ENCODE peak calls at places on chromosomes 2 and 18, in nine cellular contexts. One of them, this sample, is unnamed.

GRCh38 chr2:74947703-74948102 is 10.7 kb upstream of the POLE4 start:
- DNase-seq in cardiac fibroblast: no peak
- DNase-seq in NCI-H1092: no peak
- DNase-seq in NCI-H748 treated with DMSO at 0.1 percent for 48 hours: no peak
- DNase-seq in tibial artery: no peak
- DNase-seq in non-pigmented ciliary epithelial cell: no peak
- DNase-seq in adrenal gland: no peak
- DNase-seq in hepatic stellate cell: no peak
- DNase-seq in nucleus accumbens: no peak
- DNase-seq in this sample: no peak

GRCh38 chr2:32172870-32173269 is 7.2 kb downstream of the SLC30A6 start:
- DNase-seq in tibial artery: no peak
- DNase-seq in NCI-H748 treated with DMSO at 0.1 percent for 48 hours: no peak
- DNase-seq in non-pigmented ciliary epithelial cell: no peak
- DNase-seq in hepatic stellate cell: no peak
- DNase-seq in adrenal gland: no peak
- DNase-seq in nucleus accumbens: no peak
- DNase-seq in cardiac fibroblast: peak
- DNase-seq in NCI-H1092: no peak
- DNase-seq in this sample: no peak

GRCh38 chr2:149595069-149595963 is 7.7 kb upstream of the MMADHC start:
- DNase-seq in non-pigmented ciliary epithelial cell: no peak
- DNase-seq in NCI-H1092: no peak
- DNase-seq in nucleus accumbens: no peak
- DNase-seq in hepatic stellate cell: no peak
- DNase-seq in NCI-H748 treated with DMSO at 0.1 percent for 48 hours: no peak
- DNase-seq in tibial artery: no peak
- DNase-seq in cardiac fibroblast: peak
- DNase-seq in adrenal gland: no peak
- DNase-seq in this sample: no peak

GRCh38 chr2:233072838-233073237 is 12.7 kb downstream of the INPP5D start:
- DNase-seq in tibial artery: no peak
- DNase-seq in non-pigmented ciliary epithelial cell: no peak
- DNase-seq in hepatic stellate cell: no peak
- DNase-seq in NCI-H1092: no peak
- DNase-seq in cardiac fibroblast: no peak
- DNase-seq in adrenal gland: no peak
- DNase-seq in nucleus accumbens: no peak
- DNase-seq in NCI-H748 treated with DMSO at 0.1 percent for 48 hours: no peak
- DNase-seq in this sample: no peak

GRCh38 chr2:123500988-123501387 is 524.1 kb upstream of the CNTNAP5 start:
- DNase-seq in adrenal gland: no peak
- DNase-seq in nucleus accumbens: no peak
- DNase-seq in tibial artery: no peak
- DNase-seq in NCI-H1092: no peak
- DNase-seq in NCI-H748 treated with DMSO at 0.1 percent for 48 hours: no peak
- DNase-seq in non-pigmented ciliary epithelial cell: no peak
- DNase-seq in hepatic stellate cell: no peak
- DNase-seq in cardiac fibroblast: no peak
- DNase-seq in this sample: no peak

GRCh38 chr2:172606285-172606684 is 50.4 kb downstream of the PDK1 start:
- DNase-seq in adrenal gland: no peak
- DNase-seq in non-pigmented ciliary epithelial cell: no peak
- DNase-seq in tibial artery: no peak
- DNase-seq in hepatic stellate cell: no peak
- DNase-seq in NCI-H1092: no peak
- DNase-seq in cardiac fibroblast: no peak
- DNase-seq in NCI-H748 treated with DMSO at 0.1 percent for 48 hours: no peak
- DNase-seq in nucleus accumbens: no peak
- DNase-seq in this sample: no peak

GRCh38 chr2:29106980-29107388 is 8.2 kb upstream of the CLIP4 start:
- DNase-seq in NCI-H1092: no peak
- DNase-seq in hepatic stellate cell: no peak
- DNase-seq in NCI-H748 treated with DMSO at 0.1 percent for 48 hours: no peak
- DNase-seq in tibial artery: no peak
- DNase-seq in non-pigmented ciliary epithelial cell: no peak
- DNase-seq in nucleus accumbens: peak
- DNase-seq in adrenal gland: no peak
- DNase-seq in cardiac fibroblast: peak
- DNase-seq in this sample: no peak

GRCh38 chr2:227460079-227460485 is 11.9 kb upstream of the AGFG1 start:
- DNase-seq in cardiac fibroblast: peak
- DNase-seq in nucleus accumbens: no peak
- DNase-seq in non-pigmented ciliary epithelial cell: no peak
- DNase-seq in tibial artery: no peak
- DNase-seq in adrenal gland: peak
- DNase-seq in hepatic stellate cell: peak
- DNase-seq in NCI-H748 treated with DMSO at 0.1 percent for 48 hours: no peak
- DNase-seq in NCI-H1092: no peak
- DNase-seq in this sample: no peak

GRCh38 chr2:98026927-98027522 is 31.3 kb upstream of the TMEM131 start:
- DNase-seq in adrenal gland: no peak
- DNase-seq in non-pigmented ciliary epithelial cell: no peak
- DNase-seq in NCI-H748 treated with DMSO at 0.1 percent for 48 hours: no peak
- DNase-seq in nucleus accumbens: no peak
- DNase-seq in cardiac fibroblast: no peak
- DNase-seq in tibial artery: no peak
- DNase-seq in hepatic stellate cell: no peak
- DNase-seq in NCI-H1092: no peak
- DNase-seq in this sample: no peak

GRCh38 chr2:98448441-98449145 is 3.9 kb downstream of the INPP4A start:
- DNase-seq in tibial artery: no peak
- DNase-seq in hepatic stellate cell: no peak
- DNase-seq in NCI-H748 treated with DMSO at 0.1 percent for 48 hours: no peak
- DNase-seq in NCI-H1092: no peak
- DNase-seq in adrenal gland: no peak
- DNase-seq in non-pigmented ciliary epithelial cell: no peak
- DNase-seq in cardiac fibroblast: no peak
- DNase-seq in nucleus accumbens: no peak
- DNase-seq in this sample: no peak

GRCh38 chr2:53939656-53940055 is 31.1 kb downstream of the PSME4 start:
- DNase-seq in nucleus accumbens: no peak
- DNase-seq in tibial artery: no peak
- DNase-seq in cardiac fibroblast: peak
- DNase-seq in hepatic stellate cell: no peak
- DNase-seq in NCI-H748 treated with DMSO at 0.1 percent for 48 hours: no peak
- DNase-seq in NCI-H1092: no peak
- DNase-seq in non-pigmented ciliary epithelial cell: peak
- DNase-seq in adrenal gland: no peak
- DNase-seq in this sample: no peak

GRCh38 chr2:168434164-168434563 is 21.9 kb upstream of the CERS6 start:
- DNase-seq in NCI-H1092: peak
- DNase-seq in NCI-H748 treated with DMSO at 0.1 percent for 48 hours: peak
- DNase-seq in adrenal gland: peak
- DNase-seq in tibial artery: peak
- DNase-seq in hepatic stellate cell: no peak
- DNase-seq in non-pigmented ciliary epithelial cell: no peak
- DNase-seq in nucleus accumbens: no peak
- DNase-seq in cardiac fibroblast: no peak
- DNase-seq in this sample: no peak

GRCh38 chr2:228987441-228988155 is 283.5 kb downstream of the PID1 start:
- DNase-seq in NCI-H748 treated with DMSO at 0.1 percent for 48 hours: no peak
- DNase-seq in non-pigmented ciliary epithelial cell: no peak
- DNase-seq in tibial artery: no peak
- DNase-seq in adrenal gland: peak
- DNase-seq in nucleus accumbens: no peak
- DNase-seq in hepatic stellate cell: no peak
- DNase-seq in cardiac fibroblast: no peak
- DNase-seq in NCI-H1092: no peak
- DNase-seq in this sample: no peak

GRCh38 chr2:73901143-73901542 is 8.3 kb downstream of the ACTG2 start:
- DNase-seq in cardiac fibroblast: no peak
- DNase-seq in nucleus accumbens: no peak
- DNase-seq in non-pigmented ciliary epithelial cell: no peak
- DNase-seq in adrenal gland: no peak
- DNase-seq in NCI-H748 treated with DMSO at 0.1 percent for 48 hours: no peak
- DNase-seq in NCI-H1092: no peak
- DNase-seq in hepatic stellate cell: no peak
- DNase-seq in tibial artery: no peak
- DNase-seq in this sample: no peak

GRCh38 chr2:106839849-106840595 is 45.9 kb downstream of the ST6GAL2 start:
- DNase-seq in non-pigmented ciliary epithelial cell: no peak
- DNase-seq in tibial artery: no peak
- DNase-seq in adrenal gland: no peak
- DNase-seq in hepatic stellate cell: no peak
- DNase-seq in NCI-H1092: peak
- DNase-seq in nucleus accumbens: peak
- DNase-seq in cardiac fibroblast: no peak
- DNase-seq in NCI-H748 treated with DMSO at 0.1 percent for 48 hours: peak
- DNase-seq in this sample: no peak

GRCh38 chr2:27583390-27583915 is 611 bp downstream of the ZNF512 start:
- DNase-seq in tibial artery: no peak
- DNase-seq in NCI-H748 treated with DMSO at 0.1 percent for 48 hours: no peak
- DNase-seq in NCI-H1092: no peak
- DNase-seq in hepatic stellate cell: no peak
- DNase-seq in nucleus accumbens: no peak
- DNase-seq in adrenal gland: no peak
- DNase-seq in cardiac fibroblast: peak
- DNase-seq in non-pigmented ciliary epithelial cell: no peak
- DNase-seq in this sample: no peak

GRCh38 chr18:8661754-8662573 is 43.4 kb upstream of the MTCL1 start:
- DNase-seq in adrenal gland: no peak
- DNase-seq in NCI-H1092: peak
- DNase-seq in nucleus accumbens: no peak
- DNase-seq in cardiac fibroblast: peak
- DNase-seq in tibial artery: no peak
- DNase-seq in non-pigmented ciliary epithelial cell: no peak
- DNase-seq in hepatic stellate cell: peak
- DNase-seq in NCI-H748 treated with DMSO at 0.1 percent for 48 hours: peak
- DNase-seq in this sample: no peak

GRCh38 chr2:8542381-8543064 is 139.3 kb upstream of the ID2 start:
- DNase-seq in NCI-H1092: no peak
- DNase-seq in tibial artery: no peak
- DNase-seq in adrenal gland: no peak
- DNase-seq in non-pigmented ciliary epithelial cell: no peak
- DNase-seq in cardiac fibroblast: no peak
- DNase-seq in nucleus accumbens: no peak
- DNase-seq in NCI-H748 treated with DMSO at 0.1 percent for 48 hours: no peak
- DNase-seq in hepatic stellate cell: no peak
- DNase-seq in this sample: no peak

GRCh38 chr2:9205963-9206948 is at the start of gene ASAP2:
- DNase-seq in nucleus accumbens: no peak
- DNase-seq in adrenal gland: peak
- DNase-seq in tibial artery: peak
- DNase-seq in NCI-H748 treated with DMSO at 0.1 percent for 48 hours: peak
- DNase-seq in cardiac fibroblast: peak
- DNase-seq in NCI-H1092: peak
- DNase-seq in non-pigmented ciliary epithelial cell: no peak
- DNase-seq in hepatic stellate cell: peak
- DNase-seq in this sample: no peak

GRCh38 chr18:3340015-3340681 is 78.2 kb downstream of the MYL12B start:
- DNase-seq in hepatic stellate cell: no peak
- DNase-seq in non-pigmented ciliary epithelial cell: peak
- DNase-seq in cardiac fibroblast: peak
- DNase-seq in nucleus accumbens: no peak
- DNase-seq in NCI-H748 treated with DMSO at 0.1 percent for 48 hours: no peak
- DNase-seq in adrenal gland: no peak
- DNase-seq in tibial artery: no peak
- DNase-seq in NCI-H1092: no peak
- DNase-seq in this sample: no peak

This sample was measured in caudate nucleus.